ENCODE peak calls at places on chromosome 20, in five cellular contexts. O is keratinocyte, Y is AG09309, Z is AG04450, L is heart left ventricle. U is an unnamed sample.

GRCh38 chr20:25195962-25196700 is 619 bp downstream of the ENTPD6 start:
- DNase-seq in O (no peak), Y (no peak), Z (no peak), L (peak), U (no peak)

GRCh38 chr20:59804347-59804746 is 129.1 kb downstream of the SYCP2 start:
- DNase-seq in O (no peak), Y (no peak), Z (no peak), L (no peak), U (no peak)

GRCh38 chr20:38002422-38002821 is 30.8 kb downstream of the TTI1 start:
- DNase-seq in O (no peak), Y (no peak), Z (no peak), L (no peak), U (no peak)

GRCh38 chr20:44637490-44638372 is 13.8 kb downstream of the ADA start:
- DNase-seq in O (no peak), Y (no peak), Z (no peak), L (peak), U (no peak)

GRCh38 chr20:53809242-53809641 is 215.6 kb upstream of the ZNF217 start:
- DNase-seq in O (no peak), Y (no peak), Z (no peak), L (no peak), U (no peak)

GRCh38 chr20:57601211-57601570 is 19.0 kb downstream of the ZBP1 start:
- DNase-seq in O (no peak), Y (no peak), Z (no peak), L (no peak), U (no peak)

GRCh38 chr20:17971571-17972013 is 2.8 kb downstream of the MGME1 start:
- DNase-seq in O (no peak), Y (no peak), Z (no peak), L (no peak), U (peak)

GRCh38 chr20:31837896-31838397 is 7.5 kb downstream of the FOXS1 start:
- DNase-seq in O (no peak), Y (no peak), Z (no peak), L (no peak), U (peak)

GRCh38 chr20:45861157-45862075 is 4.0 kb downstream of the ZSWIM3 start:
- DNase-seq in O (no peak), Y (no peak), Z (no peak), L (no peak), U (no peak)

GRCh38 chr20:13277663-13278295 is 56.7 kb downstream of the ISM1 start:
- DNase-seq in O (no peak), Y (peak), Z (no peak), L (no peak), U (peak)

GRCh38 chr20:5931411-5931810 is 18.9 kb downstream of the TRMT6 start:
- DNase-seq in O (no peak), Y (no peak), Z (no peak), L (no peak), U (no peak)

GRCh38 chr20:5938456-5939029 is 11.8 kb downstream of the TRMT6 start:
- DNase-seq in O (no peak), Y (no peak), Z (no peak), L (no peak), U (no peak)

GRCh38 chr20:5935384-5935783 is 14.9 kb downstream of the TRMT6 start:
- DNase-seq in O (no peak), Y (no peak), Z (no peak), L (no peak), U (no peak)

GRCh38 chr20:5932796-5933195 is 17.5 kb downstream of the TRMT6 start:
- DNase-seq in O (no peak), Y (no peak), Z (no peak), L (no peak), U (no peak)

GRCh38 chr20:5933802-5934436 is 16.4 kb downstream of the TRMT6 start:
- DNase-seq in O (no peak), Y (no peak), Z (no peak), L (no peak), U (no peak)
- TF ChIP-seq CTCF in O (peak), Y (no peak), Z (no peak), L (peak), U (no peak)

GRCh38 chr20:2508631-2509467 is at the start of gene ZNF343:
- DNase-seq in O (no peak), Y (no peak), Z (peak), L (peak), U (peak)

GRCh38 chr20:2509794-2510193 is 1.1 kb upstream of the ZNF343 start:
- DNase-seq in O (no peak), Y (no peak), Z (no peak), L (no peak), U (no peak)

GRCh38 chr20:2507875-2508630 is 662 bp downstream of the ZNF343 start:
- DNase-seq in O (no peak), Y (no peak), Z (no peak), L (peak), U (peak)

GRCh38 chr20:2509468-2509781 is 710 bp upstream of the ZNF343 start:
- DNase-seq in O (no peak), Y (no peak), Z (no peak), L (no peak), U (no peak)

GRCh38 chr20:2507464-2507863 is 1.3 kb downstream of the ZNF343 start:
- DNase-seq in O (no peak), Y (no peak), Z (no peak), L (no peak), U (no peak)
- H3K4me3 ChIP-seq in O (peak), Y (peak), Z (peak), L (peak), U (peak)

GRCh38 chr20:32906871-32907495 is 48.3 kb downstream of the EFCAB8 start:
- DNase-seq in O (no peak), Y (no peak), Z (no peak), L (no peak), U (no peak)

GRCh38 chr20:32909451-32909850 is 50.7 kb downstream of the EFCAB8 start:
- DNase-seq in O (no peak), Y (no peak), Z (no peak), L (no peak), U (no peak)

GRCh38 chr20:32908334-32909292 is 49.9 kb downstream of the EFCAB8 start:
- DNase-seq in O (no peak), Y (no peak), Z (no peak), L (no peak), U (no peak)

GRCh38 chr20:32906200-32906599 is 47.5 kb downstream of the EFCAB8 start:
- DNase-seq in O (no peak), Y (no peak), Z (no peak), L (no peak), U (no peak)

DNA sequence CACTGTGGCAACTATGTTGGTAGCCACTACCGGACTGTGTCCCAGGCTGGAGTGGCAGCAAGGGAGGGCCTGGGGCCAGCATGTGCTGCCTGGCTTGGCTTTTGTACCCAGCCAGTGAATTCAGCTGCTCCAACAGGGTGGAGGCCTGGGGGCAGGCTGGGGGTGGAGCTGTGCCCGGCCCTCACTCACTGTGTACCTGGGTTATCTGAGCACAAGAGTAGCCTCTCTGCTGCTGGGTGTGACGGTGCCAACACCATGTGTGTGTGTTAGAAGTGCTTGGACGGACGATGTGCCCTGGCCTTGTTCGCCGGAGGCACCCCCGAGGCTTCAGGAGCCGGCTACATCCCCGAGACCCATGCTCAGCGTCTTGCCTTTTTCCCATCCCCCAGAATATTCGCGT is 49.2 kb downstream of the EFCAB8 start:
- DNase-seq in O (no peak), Y (no peak), Z (no peak), L (no peak), U (no peak)
- TF ChIP-seq CTCF in O (no peak), Y (no peak), Z (no peak), L (no peak), U (no peak)

GRCh38 chr20:49982072-49982345 is 771 bp upstream of the SNAI1 start:
- DNase-seq in O (no peak), Y (no peak), Z (no peak), L (no peak), U (no peak)
- H3K4me3 ChIP-seq in O (no peak), Y (no peak), Z (peak), L (peak), U (no peak)

GRCh38 chr20:22511943-22512910 is 72.1 kb downstream of the FOXA2 start:
- DNase-seq in O (no peak), Y (no peak), Z (no peak), L (no peak), U (no peak)
- TF ChIP-seq CTCF in O (no peak), Y (no peak), Z (no peak), L (no peak), U (no peak)

GRCh38 chr20:19658137-19658536 is 99.9 kb upstream of the RIN2 start:
- DNase-seq in O (no peak), Y (no peak), Z (no peak), L (no peak), U (no peak)
- H3K4me3 ChIP-seq in O (no peak), Y (no peak), Z (no peak), L (no peak), U (no peak)